ENCODE peak calls at places on chromosomes 1 and 21, in six cellular contexts. F, T, W, L, G and B are unnamed samples.

GRCh38 chr1:115112496-115113375 is 23.4 kb upstream of the TSPAN2 start:
- DNase-seq in F (peak), T (no peak), W (peak), L (peak), G (no peak), B (peak)

GRCh38 chr1:198563578-198563977 is 23.1 kb upstream of the ATP6V1G3 start:
- DNase-seq in F (no peak), T (no peak), W (no peak), L (no peak), G (no peak), B (no peak)

GRCh38 chr21:27564684-27565280 is 597.9 kb upstream of the ADAMTS5 start:
- DNase-seq in F (no peak), T (peak), W (no peak), L (no peak), G (no peak), B (peak)

GRCh38 chr1:6026095-6026809 is 19.4 kb upstream of the KCNAB2 start:
- DNase-seq in F (peak), T (peak), W (peak), L (peak), G (peak), B (peak)

GRCh38 chr1:54275349-54275748 is 75.4 kb downstream of the MRPL37 start:
- DNase-seq in F (no peak), T (peak), W (no peak), L (no peak), G (peak), B (peak)

GRCh38 chr21:17903029-17903806 is 84.1 kb upstream of the C21orf91 start:
- DNase-seq in F (no peak), T (no peak), W (no peak), L (peak), G (no peak), B (no peak)

GRCh38 chr1:192171123-192171522 is 12.9 kb downstream of the RGS18 start:
- DNase-seq in F (no peak), T (no peak), W (no peak), L (no peak), G (no peak), B (no peak)

GRCh38 chr1:170410391-170411146 is 121.4 kb upstream of the GORAB start:
- DNase-seq in F (no peak), T (no peak), W (no peak), L (no peak), G (no peak), B (no peak)

GRCh38 chr1:205633421-205633976 is 1.7 kb upstream of the ELK4 start:
- DNase-seq in F (no peak), T (no peak), W (no peak), L (no peak), G (no peak), B (no peak)

GRCh38 chr1:3011631-3012510 is 9.4 kb upstream of the ACTRT2 start:
- DNase-seq in F (peak), T (no peak), W (no peak), L (no peak), G (no peak), B (no peak)

GRCh38 chr21:27571706-27572105 is 604.8 kb upstream of the ADAMTS5 start:
- DNase-seq in F (no peak), T (no peak), W (no peak), L (no peak), G (no peak), B (no peak)

GRCh38 chr1:46543761-46544560 is 7.5 kb downstream of the KNCN start:
- DNase-seq in F (no peak), T (no peak), W (no peak), L (no peak), G (no peak), B (no peak)